ENCODE peak calls at places on chromosomes 12 and 14, in four cellular contexts. V is K562, T is HepG2, E is HCT116. R is an unnamed sample.

GRCh38 chr12:21912318-21912717 is 28.9 kb downstream of the ABCC9 start:
- DNase-seq in V (no peak), T (no peak), E (no peak), R (no peak)

GRCh38 chr14:104717137-104717536 is 6.9 kb upstream of the ADSS1 start:
- DNase-seq in V (no peak), T (no peak), E (no peak), R (no peak)

GRCh38 chr12:122322501-122322900 is 56.2 kb upstream of the VPS33A start:
- DNase-seq in V (no peak), T (no peak), E (no peak), R (no peak)

GRCh38 chr12:13539051-13539450 is 342.5 kb downstream of the EMP1 start:
- DNase-seq in V (peak; percentile 3), T (no peak), E (no peak), R (no peak)

GRCh38 chr12:116520801-116521471 is 38.2 kb upstream of the MAP1LC3B2 start:
- DNase-seq in V (peak; percentile 29), T (no peak), E (no peak), R (no peak)

GRCh38 chr12:12461281-12461922 is 101.3 kb downstream of the DUSP16 start:
- DNase-seq in V (no peak), T (no peak), E (no peak), R (no peak)

GRCh38 chr12:56804169-56804568 is 41.0 kb downstream of the HSD17B6 start:
- DNase-seq in V (no peak), T (no peak), E (no peak), R (no peak)

GRCh38 chr14:77648520-77649200 is 32.2 kb upstream of the SPTLC2 start:
- DNase-seq in V (no peak), T (no peak), E (no peak), R (no peak)

GRCh38 chr12:89988556-89988955 is 279.9 kb upstream of the ATP2B1 start:
- DNase-seq in V (no peak), T (no peak), E (no peak), R (no peak)

GRCh38 chr14:80390911-80391310 is 179.6 kb upstream of the DIO2 start:
- DNase-seq in V (no peak), T (no peak), E (no peak), R (no peak)

GRCh38 chr12:21265932-21266331 is 68.8 kb downstream of the SLCO1A2 start:
- DNase-seq in V (no peak), T (no peak), E (no peak), R (no peak)

DNA sequence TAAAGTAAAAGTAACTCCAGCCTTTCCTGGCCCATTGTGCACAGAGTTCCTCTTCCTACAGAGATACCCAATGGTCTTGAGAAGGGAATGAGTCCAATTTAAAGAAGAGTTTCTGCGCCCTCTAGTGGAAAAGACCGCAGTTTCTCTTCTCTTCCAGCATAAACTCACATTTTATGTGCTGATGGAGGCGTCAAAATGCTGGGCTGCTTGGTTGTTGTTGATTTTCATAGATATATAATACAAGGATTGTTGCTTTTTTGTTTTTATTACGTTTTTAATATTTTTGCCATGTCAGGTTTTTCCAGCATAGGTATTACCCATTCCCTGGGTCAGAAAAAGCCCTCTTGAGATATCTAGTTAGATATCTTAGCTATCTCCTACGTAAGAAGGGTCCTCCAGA is 356.9 kb upstream of the STXBP6 start:
- DNase-seq in V (peak; percentile 37), T (peak; percentile 68), E (no peak), R (no peak)
- TF ChIP-seq TCF7L2 in V (no peak), T (no peak), E (no peak), R (no peak)

GRCh38 chr14:99601301-99601945 is 2.6 kb downstream of the CCDC85C start:
- DNase-seq in V (no peak), T (peak; percentile 49), E (no peak), R (no peak)

GRCh38 chr14:99603965-99604765 is at the start of gene CCDC85C:
- DNase-seq in V (peak; percentile 92), T (peak; percentile 81), E (peak; percentile 85), R (no peak)

GRCh38 chr14:99602054-99602787 is 1.8 kb downstream of the CCDC85C start:
- DNase-seq in V (peak; percentile 55), T (peak; percentile 31), E (no peak), R (no peak)

GRCh38 chr14:99603471-99603933 is 505 bp downstream of the CCDC85C start:
- DNase-seq in V (peak; percentile 58), T (no peak), E (no peak), R (no peak)

GRCh38 chr14:99602788-99603415 is 1.1 kb downstream of the CCDC85C start:
- DNase-seq in V (no peak), T (no peak), E (no peak), R (no peak)
- H3K27ac ChIP-seq in V (no peak overlapping the region), T (peak overlapping the region; percentile 80), E (no peak overlapping the region), R (peak overlapping the region; percentile 84)

GRCh38 chr12:51460519-51460918 is 35.9 kb downstream of the SLC4A8 start:
- DNase-seq in V (no peak), T (peak; percentile 46), E (no peak), R (no peak)
- TF ChIP-seq TCF7L2 in V (no peak), T (no peak), E (no peak), R (no peak)

DNA sequence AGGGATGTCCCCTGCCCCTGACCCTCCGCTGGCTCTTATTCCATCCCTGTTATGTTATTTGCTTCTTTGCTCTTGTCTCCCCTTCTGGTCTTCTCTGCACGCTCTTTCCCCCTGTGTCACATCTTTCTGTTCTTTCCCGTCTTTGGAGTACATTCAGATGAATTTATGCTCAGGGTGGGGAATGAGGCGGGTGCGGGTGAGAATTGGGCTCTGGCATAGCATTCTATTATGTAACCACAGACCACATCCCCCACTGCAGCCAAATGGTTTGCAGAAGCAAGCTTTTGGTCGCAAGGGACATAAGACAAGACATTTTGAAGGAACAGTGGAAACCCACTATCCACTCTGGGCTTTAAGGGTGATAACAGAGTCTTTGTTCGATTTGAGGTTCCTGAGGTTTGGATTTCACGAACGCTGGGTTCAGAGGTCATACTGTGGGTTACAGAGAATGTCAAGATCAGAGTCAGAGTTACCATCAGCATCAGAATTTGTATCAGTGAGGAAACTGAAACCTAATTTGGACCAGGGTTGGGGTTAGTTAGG is 3.8 kb downstream of the ENDOU start:
- DNase-seq in V (no peak), T (no peak), E (no peak), R (no peak)
- H3K27ac ChIP-seq in V (no peak overlapping the region), T (no peak overlapping the region), E (no peak overlapping the region), R (no peak overlapping the region)

R was measured in Panc1.